ENCODE peak calls at places on chromosomes 6 and 20, in ten cellular contexts. G, O, A, V, L, I, Y, X, Z and T are unnamed samples.

GRCh38 chr6:146267447-146267846 is 238.6 kb downstream of the GRM1 start:
- DNase-seq in Z (peak; percentile 22), O (no peak), X (no peak), Y (no peak), L (no peak), I (no peak), G (no peak), A (no peak), V (no peak), T (no peak)

GRCh38 chr6:56757585-56757984 is 114.9 kb upstream of the DST start:
- DNase-seq in Z (peak; percentile 81), Y (peak; percentile 52), G (peak; percentile 58), X (no peak), L (peak; percentile 49), A (no peak), V (no peak), I (no peak), O (no peak), T (no peak)

GRCh38 chr20:17471606-17472187 is 59.5 kb downstream of the BFSP1 start:
- DNase-seq in G (no peak), Z (no peak), I (no peak), O (no peak), L (no peak), X (no peak), A (no peak), Y (no peak), V (no peak), T (no peak)

GRCh38 chr6:10759884-10760329 is 12.3 kb downstream of the TMEM14B start:
- DNase-seq in A (no peak), L (no peak), G (peak; percentile 95), Z (peak; percentile 54), X (no peak), Y (no peak), O (peak; percentile 78), I (peak; percentile 46), V (peak; percentile 32), T (no peak)

GRCh38 chr6:166582258-166582657 is 4.2 kb downstream of the RAMACL start:
- DNase-seq in V (no peak), Y (no peak), O (no peak), G (peak; percentile 43), L (no peak), Z (no peak), I (no peak), X (no peak), A (no peak), T (no peak)

GRCh38 chr20:16599257-16599656 is 26.0 kb upstream of the KIF16B start:
- DNase-seq in V (no peak), Z (no peak), A (no peak), I (no peak), Y (no peak), L (no peak), G (no peak), O (no peak), X (no peak), T (no peak)

GRCh38 chr6:62445521-62445920 is 159.5 kb upstream of the KHDRBS2 start:
- DNase-seq in A (no peak), O (no peak), X (no peak), V (no peak), G (no peak), Z (no peak), Y (no peak), L (peak; percentile 42), I (no peak), T (no peak)

GRCh38 chr6:139334791-139335446 is 39.5 kb downstream of the CITED2 start:
- DNase-seq in X (no peak), O (no peak), V (no peak), I (no peak), L (no peak), G (peak; percentile 97), A (no peak), Y (no peak), Z (no peak), T (no peak)

GRCh38 chr6:37648465-37649330 is 49.0 kb downstream of the MDGA1 start:
- DNase-seq in A (no peak), Y (no peak), V (no peak), G (no peak), X (no peak), O (peak; percentile 47), L (no peak), I (no peak), Z (no peak), T (no peak)

GRCh38 chr6:37646986-37647764 is 50.5 kb downstream of the MDGA1 start:
- DNase-seq in V (no peak), I (no peak), Y (no peak), A (no peak), L (no peak), O (no peak), Z (no peak), X (no peak), G (no peak), T (no peak)

GRCh38 chr6:37651991-37652390 is 45.7 kb downstream of the MDGA1 start:
- DNase-seq in I (no peak), O (no peak), X (no peak), L (no peak), A (no peak), G (no peak), Z (no peak), Y (no peak), V (no peak), T (no peak)

GRCh38 chr6:37647765-37648085 is 50.0 kb downstream of the MDGA1 start:
- DNase-seq in X (no peak), O (no peak), Z (no peak), A (no peak), G (no peak), Y (no peak), I (no peak), L (no peak), V (no peak), T (no peak)

DNA sequence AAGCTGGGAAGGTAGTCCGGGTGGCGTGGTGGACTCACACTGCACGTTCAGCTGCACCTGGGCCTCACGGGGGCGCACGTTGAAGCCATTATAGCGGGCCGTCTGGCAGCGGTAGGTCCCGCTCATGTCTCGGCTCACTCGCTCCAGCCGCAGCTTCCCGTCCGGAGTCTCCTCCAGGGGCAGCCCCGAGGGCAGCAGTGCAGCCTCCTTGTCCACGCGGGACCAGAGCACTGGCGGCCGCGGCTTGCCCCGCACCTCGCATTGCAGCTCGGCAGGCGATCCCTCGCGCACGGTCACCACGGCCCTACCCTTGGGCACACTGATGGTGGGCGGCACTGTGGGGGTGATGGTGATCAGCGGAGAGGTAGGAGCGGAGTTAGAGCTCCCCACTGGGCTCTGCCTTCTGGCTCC is 47.6 kb downstream of the MDGA1 start:
- DNase-seq in A (no peak), Y (no peak), O (no peak), V (no peak), G (no peak), Z (no peak), X (no peak), L (no peak), I (no peak), T (no peak)
- TF ChIP-seq CTCF in A (no peak), Y (no peak), O (no peak), V (no peak), G (peak; percentile 6), Z (no peak), X (no peak), L (no peak), I (no peak), T (no peak)

DNA sequence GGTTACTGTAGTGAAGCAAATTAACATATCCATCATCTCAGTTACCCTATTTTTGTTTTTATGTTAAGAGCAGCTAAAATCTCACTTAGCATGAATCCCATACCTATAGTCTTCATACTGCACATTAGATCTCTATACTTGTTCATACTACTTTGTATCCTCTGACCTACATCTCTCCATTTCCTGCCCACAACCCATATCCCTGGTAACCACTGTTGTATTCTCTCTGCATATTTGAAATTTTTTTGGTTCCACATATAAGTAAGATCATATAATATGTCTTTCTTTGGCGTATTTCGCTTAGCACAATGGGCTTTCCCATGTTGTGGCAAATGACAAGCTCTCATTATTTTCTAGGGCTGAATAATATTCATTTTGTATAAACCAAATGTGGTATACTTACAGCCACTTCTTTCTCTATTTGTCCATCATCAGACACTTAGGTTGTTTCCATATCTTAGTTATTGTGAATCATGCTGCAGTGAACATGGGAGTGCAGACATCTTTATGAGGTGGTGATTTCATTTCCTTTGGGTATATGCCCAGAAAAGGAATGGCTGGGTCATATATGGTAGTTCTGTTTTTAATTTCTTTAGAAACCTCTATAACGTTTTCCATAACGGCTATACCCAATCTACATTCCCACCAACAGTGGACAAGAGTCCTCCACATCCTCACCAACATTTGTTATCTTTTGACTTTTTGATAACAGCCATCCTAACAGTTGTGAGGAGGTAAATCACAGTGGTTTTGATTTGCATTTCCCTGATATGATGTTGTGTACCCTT is 39.8 kb downstream of the BACH2 start:
- DNase-seq in Y (no peak), Z (no peak), G (peak; percentile 85), O (no peak), I (no peak), A (no peak), X (no peak), L (no peak), V (no peak), T (no peak)
- H3K27ac ChIP-seq in Y (no peak overlapping the region), Z (no peak overlapping the region), G (peak overlapping the region; percentile 28), O (no peak overlapping the region), I (no peak overlapping the region), A (no peak overlapping the region), X (no peak overlapping the region), L (no peak overlapping the region), V (peak overlapping the region; percentile 38), T (no peak overlapping the region)

GRCh38 chr6:1393641-1394283 is 4.4 kb downstream of the FOXF2 start:
- DNase-seq in G (no peak), I (no peak), Z (no peak), L (no peak), X (no peak), Y (no peak), O (no peak), A (no peak), V (no peak), T (no peak)
- H3K27me3 ChIP-seq in G (no peaks in the 10 kb centered on the region), I (peaks cover 48% of the 10 kb centered on the region), Z (peaks cover 93% of the 10 kb centered on the region), L (peaks cover 79% of the 10 kb centered on the region), X (peaks cover 16% of the 10 kb centered on the region), Y (peaks cover 11% of the 10 kb centered on the region), O (no peaks in the 10 kb centered on the region), A (peaks cover 77% of the 10 kb centered on the region), V (peaks cover 78% of the 10 kb centered on the region), T (peaks cover 18% of the 10 kb centered on the region)

GRCh38 chr20:47175501-47175900 is 181.0 kb downstream of the ZMYND8 start:
- DNase-seq in A (no peak), O (no peak), Y (peak; percentile 69), V (no peak), L (no peak), G (no peak), I (no peak), X (no peak), Z (no peak), T (no peak)

GRCh38 chr20:47178277-47178676 is 178.2 kb downstream of the ZMYND8 start:
- DNase-seq in O (no peak), I (no peak), X (no peak), G (no peak), L (no peak), A (no peak), V (no peak), Z (no peak), Y (no peak), T (no peak)

GRCh38 chr20:47174844-47175243 is 181.7 kb downstream of the ZMYND8 start:
- DNase-seq in O (no peak), A (no peak), Y (no peak), V (no peak), I (no peak), X (no peak), Z (no peak), L (no peak), G (no peak), T (no peak)

GRCh38 chr20:47172579-47172978 is 183.9 kb downstream of the ZMYND8 start:
- DNase-seq in I (no peak), A (no peak), Z (no peak), Y (no peak), X (no peak), L (no peak), O (no peak), V (no peak), G (no peak), T (no peak)

DNA sequence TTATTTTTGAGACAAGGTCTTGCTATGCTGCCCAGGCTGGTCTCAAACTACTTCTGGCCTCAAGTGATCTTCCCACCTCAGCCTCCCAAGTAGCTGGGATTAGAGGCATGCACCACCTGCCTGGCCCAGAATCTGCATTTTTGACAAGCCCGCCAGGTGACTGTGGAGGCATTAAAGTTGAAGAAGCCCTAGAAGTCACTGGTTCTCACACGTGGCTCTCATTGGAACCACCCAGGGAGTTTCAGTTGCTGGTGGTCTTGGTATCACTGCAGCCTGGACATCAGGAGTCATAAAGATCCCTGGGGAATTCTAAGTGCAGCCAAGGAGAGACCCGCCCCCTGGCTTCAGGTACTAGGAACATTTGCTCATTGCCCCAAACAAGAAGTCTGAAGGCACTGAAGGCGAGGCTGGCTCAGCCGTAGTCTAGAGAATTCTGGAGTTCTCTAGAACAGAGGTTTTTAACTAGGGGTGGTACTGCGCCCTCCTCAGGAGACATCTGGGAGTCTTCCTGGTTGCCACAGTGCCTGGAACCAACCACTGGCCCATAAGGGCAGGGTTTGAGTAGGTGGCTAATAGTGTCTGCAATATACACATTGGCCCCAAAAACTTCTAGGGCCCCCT is 182.8 kb downstream of the ZMYND8 start:
- DNase-seq in O (no peak), L (no peak), A (no peak), X (no peak), V (no peak), Z (no peak), Y (no peak), I (no peak), G (no peak), T (no peak)
- TF ChIP-seq CTCF in O (peak; percentile 4), L (no peak), A (no peak), X (no peak), V (no peak), Z (no peak), Y (no peak), I (no peak), G (no peak), T (no peak)